ENCODE peak calls at places on chromosomes 1 and 21, in four cellular contexts. C is transverse colon, M is tibial nerve, J is stomach. F is an unnamed sample. For H3K4me1 and H3K27me3, the result is how much of the 10 kb centered on the place peaks cover.

GRCh38 chr1:77824083-77824482 is 44.6 kb downstream of the MIGA1 start:
- DNase-seq in C (no peak), M (no peak), J (no peak), F (no peak)

GRCh38 chr1:24963099-24963872 is 33.2 kb upstream of the RUNX3 start:
- DNase-seq in M (no peak), C (peak), J (no peak), F (peak)

GRCh38 chr1:112904831-112905227 is 51.2 kb downstream of the SLC16A1 start:
- DNase-seq in M (no peak), J (peak), C (peak), F (no peak)

GRCh38 chr1:47441450-47442106 is 3.7 kb downstream of the FOXD2 start:
- DNase-seq in C (no peak), J (no peak), M (no peak), F (no peak)

GRCh38 chr1:200749090-200749489 is 10.4 kb downstream of the CAMSAP2 start:
- DNase-seq in C (no peak), M (no peak), J (no peak), F (no peak)

GRCh38 chr21:31397939-31398338 is 53.9 kb upstream of the TIAM1 start:
- DNase-seq in M (no peak), C (no peak), J (no peak), F (no peak)

GRCh38 chr1:164803366-164803765 is 244.4 kb downstream of the PBX1 start:
- DNase-seq in J (no peak), C (no peak), M (no peak), F (no peak)

GRCh38 chr21:35411434-35411833 is 362.3 kb upstream of the RUNX1 start:
- DNase-seq in J (no peak), M (no peak), C (no peak), F (no peak)

GRCh38 chr1:57101171-57101570 is 135.4 kb upstream of the C8B start:
- DNase-seq in C (no peak), M (no peak), J (no peak), F (no peak)

GRCh38 chr1:110119843-110120242 is 7.6 kb downstream of the UBL4B start:
- DNase-seq in M (no peak), J (peak), C (peak), F (peak)

GRCh38 chr21:28781602-28782274 is 210.9 kb downstream of the LTN1 start:
- DNase-seq in J (no peak), C (no peak), M (no peak), F (no peak)

GRCh38 chr1:8974551-8974950 is 28.9 kb downstream of the CA6 start:
- DNase-seq in M (no peak), J (no peak), C (no peak), F (no peak)

GRCh38 chr1:105467549-105467948 is 1588.9 kb upstream of the PRMT6 start:
- DNase-seq in J (no peak), M (no peak), C (no peak), F (no peak)

GRCh38 chr1:220826729-220827128 is 40.0 kb downstream of the MTARC1 start:
- DNase-seq in M (no peak), J (no peak), C (no peak), F (no peak)

GRCh38 chr1:6497215-6497866 is 5.9 kb upstream of the PLEKHG5 start:
- DNase-seq in C (peak), M (no peak), J (peak), F (no peak)

GRCh38 chr1:4603317-4604110 is 50.9 kb upstream of the AJAP1 start:
- DNase-seq in C (no peak), J (no peak), M (no peak), F (peak)

GRCh38 chr1:235329139-235329808 is 904 bp downstream of the GGPS1 start:
- DNase-seq in M (no peak), C (peak), J (peak), F (peak)

GRCh38 chr1:226126824-226127591 is 59.5 kb downstream of the ACBD3 start:
- DNase-seq in C (peak), M (no peak), J (no peak), F (peak)

GRCh38 chr1:39425634-39426033 is 65.8 kb upstream of the BMP8A start:
- DNase-seq in C (no peak), J (no peak), M (no peak), F (no peak)

GRCh38 chr1:225816643-225817538 is 7.0 kb downstream of the EPHX1 start:
- DNase-seq in C (peak), J (peak), M (peak), F (peak)

GRCh38 chr1:32899586-32900296 is 1.4 kb downstream of the TMEM54 start:
- DNase-seq in J (no peak), M (no peak), C (peak), F (peak)

GRCh38 chr1:214927791-214928190 is 154.7 kb upstream of the KCNK2 start:
- DNase-seq in C (no peak), J (no peak), M (no peak), F (no peak)

GRCh38 chr1:173193639-173194038 is 13.5 kb downstream of the TNFSF4 start:
- DNase-seq in M (no peak), C (no peak), J (no peak), F (no peak)

GRCh38 chr21:34126269-34126668 is 52.9 kb downstream of the MRPS6 start:
- DNase-seq in C (no peak), J (no peak), M (no peak), F (peak)
- H3K4me1 ChIP-seq in C (half or more), J (half or more), M (under half), F (half or more)

GRCh38 chr1:169570172-169570574 is 16.1 kb downstream of the F5 start:
- DNase-seq in M (no peak), C (no peak), J (no peak), F (no peak)
- TF ChIP-seq EP300 in M (no peak), C (no peak), J (no peak), F (no peak)

DNA sequence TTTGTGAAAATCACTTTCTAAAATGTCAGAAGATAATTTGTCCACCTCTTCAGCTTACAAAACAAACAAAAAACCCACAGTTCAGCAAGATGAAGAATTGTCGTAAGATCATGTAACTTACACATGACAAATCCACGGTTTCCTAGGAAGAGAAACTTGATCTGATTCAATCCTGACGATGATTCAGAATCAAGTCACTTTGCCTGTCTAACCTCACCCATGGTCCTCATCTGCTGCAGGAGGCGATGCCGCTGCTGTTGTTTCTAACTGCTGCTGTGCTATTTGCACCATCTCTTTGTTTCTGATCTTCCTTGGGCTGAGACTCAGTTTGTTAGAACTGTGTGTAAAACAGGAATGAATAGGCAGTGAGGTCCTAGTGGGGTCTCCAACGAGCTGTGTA is 10.1 kb downstream of the NTRK1 start:
- DNase-seq in J (no peak), C (no peak), M (no peak), F (no peak)
- H3K27me3 ChIP-seq in J (under half), C (under half), M (under half), F (under half)

GRCh38 chr1:198165927-198166647 is 9.3 kb downstream of the NEK7 start:
- DNase-seq in M (no peak), C (no peak), J (no peak), F (no peak)

GRCh38 chr1:198169704-198170103 is 12.9 kb downstream of the NEK7 start:
- DNase-seq in C (no peak), J (no peak), M (no peak), F (no peak)

GRCh38 chr1:198168180-198168579 is 11.4 kb downstream of the NEK7 start:
- DNase-seq in J (no peak), C (no peak), M (no peak), F (no peak)

GRCh38 chr1:198167436-198167934 is 10.7 kb downstream of the NEK7 start:
- DNase-seq in J (no peak), C (no peak), M (no peak), F (no peak)

GRCh38 chr1:198166900-198167299 is 10.1 kb downstream of the NEK7 start:
- DNase-seq in M (no peak), J (no peak), C (no peak), F (no peak)
- H3K4me1 ChIP-seq in M (under half), J (half or more), C (under half), F (under half)

GRCh38 chr1:184146202-184146601 is 94.7 kb downstream of the TSEN15 start:
- DNase-seq in M (no peak), J (no peak), C (no peak), F (no peak)
- TF ChIP-seq EP300 in M (no peak), J (no peak), C (no peak), F (no peak)

GRCh38 chr1:118992426-118992825 is 4.3 kb upstream of the TBX15 start:
- DNase-seq in C (no peak), M (no peak), J (no peak), F (no peak)

GRCh38 chr1:118990513-118991131 is 2.5 kb upstream of the TBX15 start:
- DNase-seq in M (no peak), C (no peak), J (no peak), F (no peak)

GRCh38 chr1:118989878-118990378 is 1.8 kb upstream of the TBX15 start:
- DNase-seq in J (no peak), C (no peak), M (no peak), F (no peak)

GRCh38 chr1:118992868-118993711 is 4.9 kb upstream of the TBX15 start:
- DNase-seq in J (no peak), C (no peak), M (no peak), F (no peak)

GRCh38 chr1:118991448-118991847 is 3.3 kb upstream of the TBX15 start:
- DNase-seq in C (no peak), M (no peak), J (no peak), F (no peak)
- H3K27me3 ChIP-seq in C (half or more), M (under half), J (half or more), F (half or more)

GRCh38 chr1:183044893-183045649 is 21.9 kb downstream of the LAMC1 start:
- DNase-seq in M (no peak), C (no peak), J (no peak), F (no peak)
- H3K4me1 ChIP-seq in M (under half), C (under half), J (half or more), F (half or more)

GRCh38 chr1:58107943-58108342 is 438.6 kb downstream of the OMA1 start:
- DNase-seq in J (no peak), C (no peak), M (no peak), F (no peak)
- TF ChIP-seq EP300 in J (no peak), C (no peak), M (no peak), F (no peak)

F was measured in sigmoid colon.